ENCODE peak calls at places on chromosome 12, in four cellular contexts. One of them, this sample, is unnamed.

GRCh38 chr12:121534495-121535148 is 46.2 kb downstream of the KDM2B start:
- DNase-seq in K562: no peak
- DNase-seq in GM12878: no peak
- DNase-seq in HL-60: no peak
- DNase-seq in this sample: no peak

GRCh38 chr12:110367209-110367864 is 36.2 kb downstream of the ANAPC7 start:
- DNase-seq in K562: no peak
- DNase-seq in GM12878: no peak
- DNase-seq in HL-60: no peak
- DNase-seq in this sample: no peak

GRCh38 chr12:93784339-93785086 is 107.3 kb downstream of the CRADD start:
- DNase-seq in K562: peak
- DNase-seq in GM12878: no peak
- DNase-seq in HL-60: no peak
- DNase-seq in this sample: no peak

GRCh38 chr12:14883663-14884062 is 2.0 kb downstream of the MGP start:
- DNase-seq in K562: no peak
- DNase-seq in GM12878: no peak
- DNase-seq in HL-60: no peak
- DNase-seq in this sample: no peak

GRCh38 chr12:79688376-79689040 is 2.3 kb downstream of the PAWR start:
- DNase-seq in K562: no peak
- DNase-seq in GM12878: no peak
- DNase-seq in HL-60: no peak
- DNase-seq in this sample: peak

GRCh38 chr12:47828967-47829482 is 9.3 kb upstream of the HDAC7 start:
- DNase-seq in K562: peak
- DNase-seq in GM12878: no peak
- DNase-seq in HL-60: no peak
- DNase-seq in this sample: no peak

GRCh38 chr12:1300460-1300859 is 293.9 kb downstream of the FBXL14 start:
- DNase-seq in K562: no peak
- DNase-seq in GM12878: no peak
- DNase-seq in HL-60: no peak
- DNase-seq in this sample: no peak

GRCh38 chr12:89507015-89507824 is 17.4 kb downstream of the GALNT4 start:
- DNase-seq in K562: no peak
- DNase-seq in GM12878: no peak
- DNase-seq in HL-60: no peak
- DNase-seq in this sample: no peak

GRCh38 chr12:122862872-122863701 is 27.8 kb downstream of the HIP1R start:
- DNase-seq in K562: no peak
- DNase-seq in GM12878: no peak
- DNase-seq in HL-60: no peak
- DNase-seq in this sample: no peak

GRCh38 chr12:57008113-57008687 is 1.9 kb upstream of the ZBTB39 start:
- DNase-seq in K562: peak
- DNase-seq in GM12878: peak
- DNase-seq in HL-60: no peak
- DNase-seq in this sample: no peak

GRCh38 chr12:49697808-49698207 is 9.4 kb downstream of the FMNL3 start:
- DNase-seq in K562: no peak
- DNase-seq in GM12878: no peak
- DNase-seq in HL-60: no peak
- DNase-seq in this sample: no peak

GRCh38 chr12:9319842-9320173 is 111.6 kb upstream of the PZP start:
- DNase-seq in K562: no peak
- DNase-seq in GM12878: no peak
- DNase-seq in HL-60: no peak
- DNase-seq in this sample: no peak

GRCh38 chr12:92912052-92912451 is 17.0 kb downstream of the EEA1 start:
- DNase-seq in K562: no peak
- DNase-seq in GM12878: no peak
- DNase-seq in HL-60: peak
- DNase-seq in this sample: no peak

GRCh38 chr12:28591831-28592230 is 401.6 kb downstream of the CCDC91 start:
- DNase-seq in K562: no peak
- DNase-seq in GM12878: no peak
- DNase-seq in HL-60: no peak
- DNase-seq in this sample: no peak

GRCh38 chr12:14577344-14577743 is 9.7 kb upstream of the PLBD1 start:
- DNase-seq in K562: no peak
- DNase-seq in GM12878: peak
- DNase-seq in HL-60: peak
- DNase-seq in this sample: no peak

GRCh38 chr12:71732357-71732712 is 22.3 kb upstream of the RAB21 start:
- DNase-seq in K562: no peak
- DNase-seq in GM12878: no peak
- DNase-seq in HL-60: no peak
- DNase-seq in this sample: no peak

GRCh38 chr12:8034802-8035201 is 2.3 kb downstream of the FOXJ2 start:
- DNase-seq in K562: peak
- DNase-seq in GM12878: no peak
- DNase-seq in HL-60: no peak
- DNase-seq in this sample: no peak

GRCh38 chr12:8032242-8033152 is at the start of gene FOXJ2:
- DNase-seq in K562: peak
- DNase-seq in GM12878: no peak
- DNase-seq in HL-60: no peak
- DNase-seq in this sample: peak

GRCh38 chr12:8031872-8032241 is 659 bp upstream of the FOXJ2 start:
- DNase-seq in K562: no peak
- DNase-seq in GM12878: no peak
- DNase-seq in HL-60: no peak
- DNase-seq in this sample: no peak

GRCh38 chr12:8035440-8036010 is 3.0 kb downstream of the FOXJ2 start:
- DNase-seq in K562: no peak
- DNase-seq in GM12878: no peak
- DNase-seq in HL-60: no peak
- DNase-seq in this sample: no peak

DNA sequence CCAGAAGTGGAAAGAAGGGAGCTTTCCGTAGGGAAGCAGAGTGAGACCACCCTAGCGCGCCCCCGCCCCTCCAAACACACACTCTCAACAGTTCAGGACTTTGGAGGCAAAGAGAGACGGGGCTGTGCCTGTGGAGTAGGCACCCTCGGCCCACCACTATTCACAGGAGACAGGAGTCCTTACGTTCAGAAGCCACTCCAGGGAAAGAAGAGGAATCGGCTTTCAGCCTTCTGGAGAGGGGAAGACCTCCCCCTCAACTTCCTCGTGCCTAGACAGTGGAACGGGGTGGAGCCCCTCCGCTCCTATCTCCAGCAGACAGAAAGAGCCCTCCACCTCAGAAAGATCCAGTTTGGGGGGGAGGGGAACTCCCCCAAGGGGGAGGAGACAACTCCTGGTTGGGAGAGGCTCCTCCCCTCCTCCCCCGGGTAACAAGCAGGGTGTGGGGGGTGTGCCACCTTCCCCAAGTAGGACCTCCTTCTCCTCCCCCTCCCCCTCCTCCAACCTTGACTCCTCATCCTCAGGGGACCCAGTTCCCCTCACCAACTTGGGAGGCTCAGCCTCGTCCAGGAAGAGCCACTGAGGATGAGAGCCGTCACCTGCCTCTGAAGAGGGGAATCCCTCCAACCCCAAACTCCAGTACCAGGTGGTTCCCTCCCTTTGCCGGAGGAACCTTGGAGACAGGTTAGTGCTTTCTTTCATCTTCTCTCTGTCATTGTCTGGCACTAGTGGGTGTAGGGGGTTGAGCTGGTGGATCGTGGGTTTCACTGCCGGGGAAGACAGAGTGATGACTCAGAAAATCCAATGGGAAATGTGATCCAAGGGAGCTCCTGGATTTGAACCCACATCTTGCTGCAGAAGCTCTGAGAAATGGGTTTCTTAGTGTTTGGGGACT is 883 bp downstream of the FOXJ2 start:
- DNase-seq in K562: peak
- DNase-seq in GM12878: no peak
- DNase-seq in HL-60: no peak
- DNase-seq in this sample: peak
- TF ChIP-seq SPI1 in K562: no peak
- TF ChIP-seq SPI1 in GM12878: no peak
- TF ChIP-seq SPI1 in HL-60: no peak
- TF ChIP-seq SPI1 in this sample: no peak

DNA sequence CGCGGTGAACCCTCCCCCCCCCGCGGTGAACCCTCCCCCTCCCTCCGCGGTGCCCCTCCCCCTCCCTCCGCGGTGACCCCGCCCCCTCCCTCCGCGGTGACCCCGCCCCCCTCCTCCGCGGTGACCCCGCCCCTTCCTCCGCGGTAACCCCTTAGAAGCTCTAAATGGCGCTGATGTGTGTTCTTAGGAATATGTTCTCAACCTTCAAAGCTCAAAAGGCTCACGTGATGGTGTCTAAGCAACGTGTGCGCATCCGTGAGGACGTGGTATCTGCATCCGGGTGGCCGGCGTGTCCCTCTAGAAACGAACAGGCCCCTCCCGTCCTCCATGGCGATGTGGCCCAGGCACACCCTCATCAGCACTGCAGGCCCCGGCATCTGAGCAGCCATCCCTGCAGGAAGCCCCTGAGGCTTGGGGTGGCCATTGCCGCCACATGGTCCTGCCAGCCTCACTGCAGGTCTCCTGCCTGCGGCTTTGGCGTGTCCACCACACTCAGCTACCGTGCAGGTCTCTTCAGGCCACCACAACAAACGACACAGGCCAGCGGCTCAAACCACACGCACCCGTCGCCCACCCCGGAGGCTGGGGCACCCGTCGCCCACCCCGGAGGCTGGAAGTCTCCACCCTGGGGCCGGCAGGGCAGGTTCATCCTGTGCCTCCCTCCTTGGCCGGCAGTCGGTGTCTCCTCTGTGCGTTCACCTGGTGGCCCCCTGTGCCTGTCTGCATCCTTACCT is 14.5 kb upstream of the FBRSL1 start:
- DNase-seq in K562: peak
- DNase-seq in GM12878: no peak
- DNase-seq in HL-60: peak
- DNase-seq in this sample: no peak
- TF ChIP-seq SPI1 in K562: no peak
- TF ChIP-seq SPI1 in GM12878: no peak
- TF ChIP-seq SPI1 in HL-60: no peak
- TF ChIP-seq SPI1 in this sample: no peak

GRCh38 chr12:108604208-108604941 is 6.5 kb upstream of the TMEM119 start:
- DNase-seq in K562: no peak
- DNase-seq in GM12878: no peak
- DNase-seq in HL-60: no peak
- DNase-seq in this sample: no peak
- TF ChIP-seq SPI1 in K562: no peak
- TF ChIP-seq SPI1 in GM12878: no peak
- TF ChIP-seq SPI1 in HL-60: no peak
- TF ChIP-seq SPI1 in this sample: no peak

GRCh38 chr12:25935355-25936144 is 22.9 kb upstream of the RASSF8 start:
- DNase-seq in K562: no peak
- DNase-seq in GM12878: no peak
- DNase-seq in HL-60: no peak
- DNase-seq in this sample: no peak

GRCh38 chr12:25937096-25937495 is 21.4 kb upstream of the RASSF8 start:
- DNase-seq in K562: no peak
- DNase-seq in GM12878: no peak
- DNase-seq in HL-60: no peak
- DNase-seq in this sample: no peak

GRCh38 chr12:25934461-25934860 is 24.0 kb upstream of the RASSF8 start:
- DNase-seq in K562: no peak
- DNase-seq in GM12878: no peak
- DNase-seq in HL-60: no peak
- DNase-seq in this sample: no peak

GRCh38 chr12:25929096-25929637 is 29.3 kb upstream of the RASSF8 start:
- DNase-seq in K562: no peak
- DNase-seq in GM12878: no peak
- DNase-seq in HL-60: no peak
- DNase-seq in this sample: no peak

DNA sequence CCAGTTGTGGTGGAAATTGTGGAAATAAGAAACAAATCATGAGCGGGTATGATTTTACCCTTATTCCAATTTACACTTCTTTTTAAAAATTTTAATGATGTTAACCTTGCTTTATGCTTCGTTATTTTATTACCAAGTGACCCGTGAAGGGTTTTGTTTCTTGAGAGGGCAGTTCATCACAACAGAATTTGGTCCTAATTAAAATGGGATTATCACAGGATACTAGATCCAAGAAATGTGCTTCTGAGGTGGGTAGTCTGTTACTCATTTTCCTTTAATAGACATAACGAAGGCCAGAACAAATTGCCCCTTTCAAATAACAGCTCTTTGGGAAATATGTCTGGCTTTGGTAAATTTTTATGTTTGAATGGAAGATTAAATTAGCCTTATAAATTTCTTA is 25.5 kb upstream of the RASSF8 start:
- DNase-seq in K562: no peak
- DNase-seq in GM12878: no peak
- DNase-seq in HL-60: no peak
- DNase-seq in this sample: no peak
- TF ChIP-seq SPI1 in K562: no peak
- TF ChIP-seq SPI1 in GM12878: no peak
- TF ChIP-seq SPI1 in HL-60: no peak
- TF ChIP-seq SPI1 in this sample: no peak

DNA sequence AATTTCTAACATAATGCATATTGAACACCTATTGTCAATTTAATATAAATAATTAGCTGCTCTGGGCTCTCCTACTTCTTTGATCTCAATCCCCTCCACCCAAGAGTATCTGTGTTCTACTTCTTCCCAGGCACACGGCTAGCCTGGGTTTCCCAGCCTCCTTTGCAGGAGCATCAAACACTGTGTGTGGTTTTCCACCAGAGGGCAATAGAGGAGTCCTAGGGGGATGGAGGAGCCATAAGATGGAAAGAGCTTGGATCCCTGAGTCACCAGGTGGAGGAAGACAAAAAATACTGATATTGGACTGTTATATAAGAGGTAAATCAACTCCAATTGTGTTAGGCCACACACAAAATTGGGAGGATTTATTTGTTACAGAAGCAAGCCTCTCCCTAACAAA is 333.7 kb downstream of the GLT1D1 start:
- DNase-seq in K562: peak
- DNase-seq in GM12878: no peak
- DNase-seq in HL-60: no peak
- DNase-seq in this sample: no peak
- TF ChIP-seq SPI1 in K562: no peak
- TF ChIP-seq SPI1 in GM12878: no peak
- TF ChIP-seq SPI1 in HL-60: no peak
- TF ChIP-seq SPI1 in this sample: no peak

DNA sequence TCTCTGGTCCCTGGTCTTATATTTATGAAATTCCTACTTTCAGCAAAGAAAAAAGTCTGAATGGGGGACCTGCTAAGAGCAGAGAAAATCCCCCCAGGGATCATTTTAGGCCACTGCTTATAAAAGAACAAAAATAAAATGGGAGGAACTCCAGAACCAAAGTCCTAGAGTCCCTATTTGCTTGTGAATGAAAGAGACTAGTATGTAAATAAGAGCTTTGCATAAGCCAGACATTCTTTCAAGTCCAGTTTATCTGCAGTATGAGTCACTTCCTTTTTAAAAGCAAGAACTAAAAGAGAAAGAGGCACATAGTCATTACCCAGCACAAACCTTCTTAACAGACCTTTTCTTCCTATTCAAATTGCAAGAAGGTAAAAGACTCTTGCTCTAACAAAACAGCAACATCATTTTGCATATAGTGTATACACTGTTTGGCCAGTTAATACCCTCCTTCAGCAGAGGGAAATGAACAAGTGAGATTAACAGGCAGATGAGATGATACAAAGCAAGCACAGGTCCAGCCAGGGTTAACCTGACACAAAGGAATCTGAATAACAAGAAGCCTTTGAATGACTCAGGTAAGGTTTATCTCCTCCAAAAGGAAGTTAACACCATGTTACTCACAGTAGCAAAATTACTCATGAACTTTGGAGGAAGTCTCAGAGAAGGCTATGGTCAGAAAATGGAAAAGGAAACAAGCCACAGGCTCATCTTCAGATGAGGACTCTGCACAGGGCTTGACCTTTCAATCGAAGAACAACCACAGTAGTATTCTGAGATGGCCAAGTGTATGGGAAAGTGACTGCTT is 87.3 kb downstream of the PHLDA1 start:
- DNase-seq in K562: peak
- DNase-seq in GM12878: peak
- DNase-seq in HL-60: peak
- DNase-seq in this sample: no peak
- TF ChIP-seq SPI1 in K562: peak
- TF ChIP-seq SPI1 in GM12878: peak
- TF ChIP-seq SPI1 in HL-60: peak
- TF ChIP-seq SPI1 in this sample: peak